ENCODE peak calls at places on chromosomes 4 and X, in five cellular contexts. J is K562, L is endothelial cell of umbilical vein, U is HepG2, R is GM12878. M is an unnamed sample.
A peak's percentile ranks its signal among the peaks of the same experiment; 100 is the strongest.

GRCh38 chr4:590313-590841 is 14.3 kb upstream of the TMEM271 start:
- DNase-seq in L (no peak), U (no peak), R (no peak), J (no peak), M (no peak)

GRCh38 chr4:13783800-13784411 is 156.4 kb upstream of the BOD1L1 start:
- DNase-seq in U (peak; percentile 57), L (no peak), R (peak; percentile 13), J (no peak), M (no peak)

GRCh38 chr4:119300388-119301131 is 21.4 kb downstream of the FABP2 start:
- DNase-seq in L (peak; percentile 89), R (peak; percentile 80), U (peak; percentile 96), J (peak; percentile 94), M (peak; percentile 66)

GRCh38 chrX:121064579-121064978 is 17.2 kb downstream of the GLUD2 start:
- DNase-seq in J (no peak), U (no peak), L (no peak), R (no peak), M (no peak)

GRCh38 chr4:57191523-57192034 is 81.4 kb upstream of the IGFBP7 start:
- DNase-seq in R (no peak), J (no peak), L (peak; percentile 37), U (no peak), M (no peak)

GRCh38 chr4:8850074-8850829 is 21.4 kb downstream of the HMX1 start:
- DNase-seq in R (no peak), J (no peak), U (no peak), L (no peak), M (no peak)

GRCh38 chr4:40969499-40969898 is 219.7 kb downstream of the NSUN7 start:
- DNase-seq in U (no peak), L (no peak), R (no peak), J (no peak), M (no peak)

GRCh38 chrX:154371771-154372300 is 2.6 kb downstream of the FLNA start:
- DNase-seq in L (no peak), U (no peak), R (no peak), J (no peak), M (no peak)

GRCh38 chr4:26873391-26874026 is 12.9 kb downstream of the STIM2 start:
- DNase-seq in U (no peak), R (no peak), L (no peak), J (no peak), M (no peak)

GRCh38 chrX:31266172-31267076 is 194.6 kb upstream of the FTHL17 start:
- DNase-seq in U (peak; percentile 25), L (peak; percentile 53), J (peak; percentile 42), R (no peak), M (no peak)

GRCh38 chr4:13162886-13163285 is 321.3 kb downstream of the RAB28 start:
- DNase-seq in U (no peak), R (no peak), J (no peak), L (no peak), M (no peak)

GRCh38 chrX:74923942-74924448 is 1.3 kb downstream of the NEXMIF start:
- DNase-seq in J (no peak), R (no peak), U (no peak), L (no peak), M (no peak)

GRCh38 chr4:45317276-45317675 is 590.9 kb upstream of the GNPDA2 start:
- DNase-seq in J (no peak), L (no peak), U (no peak), R (no peak), M (no peak)

GRCh38 chr4:48016141-48017107 is at the start of the genes CNGA1 and NIPAL1:
- DNase-seq in R (no peak), U (peak; percentile 66), L (peak; percentile 63), J (peak; percentile 81), M (peak; percentile 67)

GRCh38 chr4:8205241-8205707 is 6.2 kb downstream of the SH3TC1 start:
- DNase-seq in U (no peak), L (peak; percentile 39), R (no peak), J (no peak), M (no peak)

GRCh38 chr4:84481077-84481878 is 17.8 kb downstream of the NKX6-1 start:
- DNase-seq in L (no peak), U (no peak), J (no peak), R (no peak), M (no peak)

GRCh38 chrX:1841746-1842145 is 226.9 kb downstream of the ASMT start:
- DNase-seq in U (no peak), J (no peak), L (no peak), R (no peak), M (no peak)

GRCh38 chrX:76148753-76149152 is 24.1 kb upstream of the PBDC1 start:
- DNase-seq in R (peak; percentile 45), J (peak; percentile 25), L (peak; percentile 52), U (peak; percentile 17), M (peak; percentile 51)

GRCh38 chrX:13005671-13006473 is 31.0 kb downstream of the TMSB4X start:
- DNase-seq in R (peak; percentile 89), U (no peak), L (no peak), J (no peak), M (no peak)

GRCh38 chr4:36094995-36095394 is 149.3 kb downstream of the ARAP2 start:
- DNase-seq in J (no peak), U (no peak), R (no peak), L (no peak), M (no peak)

GRCh38 chr4:161256716-161257115 is 907.1 kb downstream of the FSTL5 start:
- DNase-seq in J (peak; percentile 1), L (peak; percentile 24), R (no peak), U (peak; percentile 22), M (peak; percentile 29)

GRCh38 chr4:84952004-84952403 is 14.5 kb downstream of the WDFY3 start:
- DNase-seq in R (no peak), L (peak; percentile 21), J (no peak), U (peak; percentile 62), M (peak; percentile 66)

GRCh38 chrX:133415276-133416105 is at the start of gene GPC4:
- DNase-seq in U (no peak), R (no peak), L (no peak), J (no peak), M (peak; percentile 8)

GRCh38 chr4:24809376-24809775 is 14.0 kb downstream of the SOD3 start:
- DNase-seq in J (peak; percentile 18), U (no peak), L (no peak), R (no peak), M (peak; percentile 10)

GRCh38 chrX:41553688-41554087 is 106.5 kb downstream of the NYX start:
- DNase-seq in J (no peak), L (peak; percentile 1), R (no peak), U (no peak), M (no peak)

GRCh38 chrX:40303256-40304077 is 205.7 kb upstream of the BCOR start:
- DNase-seq in R (no peak), U (no peak), J (no peak), L (no peak), M (no peak)

GRCh38 chr4:19227701-19228100 is 1024.0 kb upstream of the SLIT2 start:
- DNase-seq in U (no peak), J (no peak), R (no peak), L (no peak), M (no peak)

GRCh38 chrX:122641136-122641535 is 542.9 kb upstream of the GRIA3 start:
- DNase-seq in J (no peak), R (no peak), L (no peak), U (no peak), M (no peak)

GRCh38 chr4:123299212-123299651 is 97.4 kb upstream of the SPRY1 start:
- DNase-seq in U (no peak), L (peak; percentile 13), J (no peak), R (no peak), M (no peak)

DNA sequence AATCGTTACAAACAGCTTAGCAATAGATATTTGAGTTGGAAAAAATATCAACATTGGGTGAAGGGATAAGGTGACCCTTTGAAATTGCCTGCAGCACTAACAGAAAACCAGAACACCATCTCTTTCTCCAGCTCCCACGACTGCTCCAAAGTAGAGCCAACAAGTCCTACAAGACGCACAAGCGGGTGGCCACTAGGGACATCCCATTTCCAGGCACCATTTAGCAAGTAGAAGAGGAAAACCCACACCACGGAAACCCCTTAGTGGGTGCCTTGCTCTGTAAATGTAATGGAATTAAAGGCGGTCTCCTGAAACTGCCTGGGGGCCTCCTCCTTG is 1.9 kb downstream of the ARHGAP6 start:
- DNase-seq in R (no peak), U (no peak), J (no peak), L (no peak), M (no peak)
- TF ChIP-seq MYC in R (no peak), U (no peak), J (no peak), L (no peak), M (no peak)

GRCh38 chr4:75036046-75036445 is 103.1 kb downstream of the PARM1 start:
- DNase-seq in R (peak; percentile 23), L (no peak), U (no peak), J (no peak), M (no peak)

GRCh38 chr4:75031746-75032145 is 98.8 kb downstream of the PARM1 start:
- DNase-seq in U (no peak), L (no peak), J (no peak), R (no peak), M (no peak)

GRCh38 chr4:75042601-75043208 is 109.8 kb downstream of the PARM1 start:
- DNase-seq in L (no peak), U (no peak), J (no peak), R (no peak), M (no peak)

GRCh38 chr4:75038376-75038775 is 105.5 kb downstream of the PARM1 start:
- DNase-seq in J (no peak), U (no peak), L (no peak), R (no peak), M (no peak)

DNA sequence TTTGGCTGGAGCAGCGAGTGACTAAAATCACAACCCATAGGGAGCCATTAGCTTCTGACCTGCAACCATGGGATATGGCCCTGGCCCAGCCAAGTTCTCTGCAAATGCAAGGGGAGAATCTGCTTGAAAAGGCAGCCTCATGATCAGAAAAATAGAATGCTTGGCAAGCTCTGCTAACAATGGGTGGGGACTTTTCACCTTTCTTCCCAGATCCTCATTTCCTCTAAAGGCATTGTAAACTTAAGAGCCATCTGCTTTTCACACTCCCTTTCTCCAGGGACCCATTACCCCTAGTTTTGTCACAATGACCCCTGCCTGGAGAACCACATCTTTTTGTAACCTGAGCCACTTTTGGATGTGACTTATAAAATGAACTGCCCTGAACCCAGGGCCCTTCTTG is 104.3 kb downstream of the PARM1 start:
- DNase-seq in U (no peak), J (no peak), L (no peak), R (peak; percentile 23), M (no peak)
- H3K4me1 ChIP-seq in U (no peaks in the 10 kb centered on the region), J (no peaks in the 10 kb centered on the region), L (no peaks in the 10 kb centered on the region), R (peaks cover 6% of the 10 kb centered on the region), M (no peaks in the 10 kb centered on the region)

GRCh38 chr4:186500721-186501304 is 54.6 kb downstream of the MTNR1A start:
- DNase-seq in U (no peak), L (no peak), R (no peak), J (peak; percentile 96), M (no peak)
- TF ChIP-seq MYC in U (no peak), L (no peak), R (no peak), J (peak; percentile 87), M (no peak)

DNA sequence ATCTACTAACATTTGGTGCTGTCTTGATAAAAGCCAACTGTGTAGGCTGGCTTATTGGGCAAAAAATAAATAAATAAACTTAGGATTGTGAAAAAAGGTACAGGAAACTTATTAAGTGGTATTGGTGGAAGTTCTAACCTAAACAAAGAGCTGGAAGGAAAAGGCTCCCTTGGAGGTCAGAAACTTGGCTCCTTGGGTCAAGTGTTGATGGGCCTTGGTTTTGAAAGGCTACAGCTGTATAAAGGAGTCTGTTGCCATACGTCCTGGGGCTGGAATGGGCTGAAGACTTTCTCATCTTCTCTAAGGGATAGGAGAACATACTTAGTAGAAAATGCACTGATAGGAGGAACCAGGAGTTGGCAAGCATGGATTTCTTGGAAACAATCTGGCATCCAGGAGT is 56.5 kb downstream of the PDLIM5 start:
- DNase-seq in U (no peak), L (no peak), J (no peak), R (no peak), M (no peak)
- H3K4me1 ChIP-seq in U (peaks cover 38% of the 10 kb centered on the region), L (peaks cover 21% of the 10 kb centered on the region), J (peaks cover 11% of the 10 kb centered on the region), R (no peaks in the 10 kb centered on the region), M (peaks cover 55% of the 10 kb centered on the region)

M was measured in A549.